ENCODE peak calls at places on chromosomes 1 and 21, in seven cellular contexts. One of them, this sample, is unnamed.

GRCh38 chr21:34668803-34669148 is at the start of gene CLIC6:
- DNase-seq in kidney tubule cell: no peak
- DNase-seq in ELF-1: peak; percentile 69
- DNase-seq in NCI-H2227 treated with DMSO at 0.1 percent for 48 hours: no peak
- DNase-seq in GM03348: no peak
- DNase-seq in T-helper 1 cell: no peak
- DNase-seq in HTR-8/SVneo: no peak
- DNase-seq in this sample: no peak

GRCh38 chr1:11802616-11802972 is 3.2 kb downstream of the MTHFR start:
- DNase-seq in GM03348: peak; percentile 45
- DNase-seq in HTR-8/SVneo: no peak
- DNase-seq in NCI-H2227 treated with DMSO at 0.1 percent for 48 hours: no peak
- DNase-seq in kidney tubule cell: no peak
- DNase-seq in T-helper 1 cell: no peak
- DNase-seq in ELF-1: peak; percentile 87
- DNase-seq in this sample: no peak

GRCh38 chr1:116328671-116329070 is 44.4 kb upstream of the ATP1A1 start:
- DNase-seq in GM03348: no peak
- DNase-seq in T-helper 1 cell: no peak
- DNase-seq in kidney tubule cell: no peak
- DNase-seq in NCI-H2227 treated with DMSO at 0.1 percent for 48 hours: no peak
- DNase-seq in ELF-1: no peak
- DNase-seq in HTR-8/SVneo: no peak
- DNase-seq in this sample: no peak

GRCh38 chr1:202968895-202969295 is 1.8 kb upstream of the CYB5R1 start:
- DNase-seq in T-helper 1 cell: peak; percentile 66
- DNase-seq in HTR-8/SVneo: peak; percentile 78
- DNase-seq in NCI-H2227 treated with DMSO at 0.1 percent for 48 hours: peak; percentile 34
- DNase-seq in ELF-1: peak; percentile 54
- DNase-seq in kidney tubule cell: peak; percentile 68
- DNase-seq in GM03348: peak; percentile 79
- DNase-seq in this sample: peak; percentile 33

GRCh38 chr1:94973271-94973922 is 46.5 kb upstream of the CNN3 start:
- DNase-seq in NCI-H2227 treated with DMSO at 0.1 percent for 48 hours: no peak
- DNase-seq in ELF-1: no peak
- DNase-seq in kidney tubule cell: no peak
- DNase-seq in GM03348: peak; percentile 48
- DNase-seq in T-helper 1 cell: no peak
- DNase-seq in HTR-8/SVneo: no peak
- DNase-seq in this sample: no peak

GRCh38 chr1:37498872-37499617 is 15.5 kb downstream of the MEAF6 start:
- DNase-seq in ELF-1: no peak
- DNase-seq in kidney tubule cell: peak; percentile 76
- DNase-seq in HTR-8/SVneo: no peak
- DNase-seq in GM03348: peak; percentile 38
- DNase-seq in T-helper 1 cell: no peak
- DNase-seq in NCI-H2227 treated with DMSO at 0.1 percent for 48 hours: no peak
- DNase-seq in this sample: peak; percentile 73

GRCh38 chr1:25918615-25919014 is 12.4 kb upstream of the STMN1 start:
- DNase-seq in NCI-H2227 treated with DMSO at 0.1 percent for 48 hours: no peak
- DNase-seq in kidney tubule cell: no peak
- DNase-seq in ELF-1: peak; percentile 73
- DNase-seq in T-helper 1 cell: no peak
- DNase-seq in HTR-8/SVneo: no peak
- DNase-seq in GM03348: no peak
- DNase-seq in this sample: no peak

GRCh38 chr1:5944848-5945167 is 47.4 kb downstream of the NPHP4 start:
- DNase-seq in kidney tubule cell: no peak
- DNase-seq in GM03348: no peak
- DNase-seq in NCI-H2227 treated with DMSO at 0.1 percent for 48 hours: no peak
- DNase-seq in HTR-8/SVneo: no peak
- DNase-seq in ELF-1: no peak
- DNase-seq in T-helper 1 cell: no peak
- DNase-seq in this sample: no peak

GRCh38 chr1:24870551-24871195 is 59.4 kb downstream of the RUNX3 start:
- DNase-seq in HTR-8/SVneo: no peak
- DNase-seq in GM03348: no peak
- DNase-seq in NCI-H2227 treated with DMSO at 0.1 percent for 48 hours: no peak
- DNase-seq in T-helper 1 cell: no peak
- DNase-seq in ELF-1: no peak
- DNase-seq in kidney tubule cell: no peak
- DNase-seq in this sample: no peak

GRCh38 chr1:161260939-161261858 is 2.7 kb downstream of the PCP4L1 start:
- DNase-seq in kidney tubule cell: peak; percentile 61
- DNase-seq in HTR-8/SVneo: no peak
- DNase-seq in T-helper 1 cell: no peak
- DNase-seq in GM03348: no peak
- DNase-seq in ELF-1: no peak
- DNase-seq in NCI-H2227 treated with DMSO at 0.1 percent for 48 hours: peak; percentile 12
- DNase-seq in this sample: no peak

GRCh38 chr1:181079382-181079781 is 9.1 kb upstream of the IER5 start:
- DNase-seq in kidney tubule cell: no peak
- DNase-seq in T-helper 1 cell: peak; percentile 56
- DNase-seq in HTR-8/SVneo: no peak
- DNase-seq in ELF-1: no peak
- DNase-seq in NCI-H2227 treated with DMSO at 0.1 percent for 48 hours: no peak
- DNase-seq in GM03348: no peak
- DNase-seq in this sample: no peak

GRCh38 chr1:28326980-28327379 is 1.9 kb upstream of the MED18 start:
- DNase-seq in GM03348: no peak
- DNase-seq in NCI-H2227 treated with DMSO at 0.1 percent for 48 hours: no peak
- DNase-seq in T-helper 1 cell: no peak
- DNase-seq in kidney tubule cell: peak; percentile 93
- DNase-seq in ELF-1: no peak
- DNase-seq in HTR-8/SVneo: no peak
- DNase-seq in this sample: peak; percentile 87

GRCh38 chr1:36486436-36487335 is 4.0 kb upstream of the CSF3R start:
- DNase-seq in HTR-8/SVneo: no peak
- DNase-seq in T-helper 1 cell: no peak
- DNase-seq in kidney tubule cell: no peak
- DNase-seq in NCI-H2227 treated with DMSO at 0.1 percent for 48 hours: peak; percentile 10
- DNase-seq in ELF-1: no peak
- DNase-seq in GM03348: no peak
- DNase-seq in this sample: no peak

GRCh38 chr1:85623061-85623471 is 42.5 kb downstream of the CCN1 start:
- DNase-seq in kidney tubule cell: peak; percentile 94
- DNase-seq in T-helper 1 cell: peak; percentile 25
- DNase-seq in GM03348: peak; percentile 43
- DNase-seq in HTR-8/SVneo: no peak
- DNase-seq in ELF-1: no peak
- DNase-seq in NCI-H2227 treated with DMSO at 0.1 percent for 48 hours: no peak
- DNase-seq in this sample: peak; percentile 92

GRCh38 chr1:111920221-111921024 is 69.0 kb downstream of the KCND3 start:
- DNase-seq in T-helper 1 cell: no peak
- DNase-seq in HTR-8/SVneo: no peak
- DNase-seq in GM03348: peak; percentile 35
- DNase-seq in NCI-H2227 treated with DMSO at 0.1 percent for 48 hours: peak; percentile 75
- DNase-seq in kidney tubule cell: peak; percentile 57
- DNase-seq in ELF-1: no peak
- DNase-seq in this sample: no peak

GRCh38 chr1:43073490-43074230 is 98.4 kb downstream of the EBNA1BP2 start:
- DNase-seq in NCI-H2227 treated with DMSO at 0.1 percent for 48 hours: peak; percentile 76
- DNase-seq in T-helper 1 cell: peak; percentile 70
- DNase-seq in ELF-1: peak; percentile 78
- DNase-seq in GM03348: peak; percentile 88
- DNase-seq in HTR-8/SVneo: peak; percentile 65
- DNase-seq in kidney tubule cell: peak; percentile 81
- DNase-seq in this sample: peak; percentile 69

GRCh38 chr1:234643111-234643849 is 33.3 kb upstream of the IRF2BP2 start:
- DNase-seq in NCI-H2227 treated with DMSO at 0.1 percent for 48 hours: no peak
- DNase-seq in kidney tubule cell: peak; percentile 69
- DNase-seq in HTR-8/SVneo: no peak
- DNase-seq in T-helper 1 cell: no peak
- DNase-seq in GM03348: no peak
- DNase-seq in ELF-1: no peak
- DNase-seq in this sample: no peak

GRCh38 chr1:70071597-70071996 is 133.8 kb downstream of the LRRC40 start:
- DNase-seq in GM03348: peak; percentile 31
- DNase-seq in HTR-8/SVneo: no peak
- DNase-seq in kidney tubule cell: no peak
- DNase-seq in ELF-1: no peak
- DNase-seq in T-helper 1 cell: no peak
- DNase-seq in NCI-H2227 treated with DMSO at 0.1 percent for 48 hours: no peak
- DNase-seq in this sample: no peak

GRCh38 chr1:63322248-63322943 is at the start of gene FOXD3:
- DNase-seq in kidney tubule cell: peak; percentile 26
- DNase-seq in NCI-H2227 treated with DMSO at 0.1 percent for 48 hours: no peak
- DNase-seq in ELF-1: peak; percentile 85
- DNase-seq in HTR-8/SVneo: no peak
- DNase-seq in GM03348: peak; percentile 66
- DNase-seq in T-helper 1 cell: peak; percentile 41
- DNase-seq in this sample: no peak

GRCh38 chr1:155038602-155039307 is 5.1 kb downstream of the DCST1 start:
- DNase-seq in ELF-1: peak; percentile 34
- DNase-seq in kidney tubule cell: peak; percentile 75
- DNase-seq in NCI-H2227 treated with DMSO at 0.1 percent for 48 hours: no peak
- DNase-seq in GM03348: no peak
- DNase-seq in T-helper 1 cell: no peak
- DNase-seq in HTR-8/SVneo: no peak
- DNase-seq in this sample: peak; percentile 30

GRCh38 chr1:109769335-109770078 is 5.8 kb upstream of the EPS8L3 start:
- DNase-seq in ELF-1: no peak
- DNase-seq in T-helper 1 cell: no peak
- DNase-seq in HTR-8/SVneo: peak; percentile 32
- DNase-seq in NCI-H2227 treated with DMSO at 0.1 percent for 48 hours: no peak
- DNase-seq in GM03348: peak; percentile 85
- DNase-seq in kidney tubule cell: peak; percentile 83
- DNase-seq in this sample: peak; percentile 75